ENCODE peak calls at places on chromosomes 11 and 22, in four cellular contexts. One of them, this sample, is unnamed.

GRCh38 chr11:6612816-6613136 is 760 bp upstream of the TAF10 start:
- DNase-seq in fibroblast of lung: no peak
- DNase-seq in K562: no peak
- DNase-seq in GM23248: no peak
- DNase-seq in this sample: peak

GRCh38 chr22:45475063-45475747 is 27.5 kb upstream of the FBLN1 start:
- DNase-seq in K562: no peak
- DNase-seq in fibroblast of lung: no peak
- DNase-seq in GM23248: no peak
- DNase-seq in this sample: no peak

GRCh38 chr11:77590194-77590591 is 440 bp downstream of the AQP11 start:
- DNase-seq in K562: no peak
- DNase-seq in GM23248: peak
- DNase-seq in fibroblast of lung: peak
- DNase-seq in this sample: peak

GRCh38 chr11:74468521-74469280 is 1.4 kb upstream of the KCNE3 start:
- DNase-seq in GM23248: peak
- DNase-seq in fibroblast of lung: no peak
- DNase-seq in K562: no peak
- DNase-seq in this sample: no peak

GRCh38 chr22:20083891-20084546 is 4.0 kb downstream of the DGCR8 start:
- DNase-seq in fibroblast of lung: no peak
- DNase-seq in GM23248: no peak
- DNase-seq in K562: no peak
- DNase-seq in this sample: no peak

GRCh38 chr22:24146190-24146616 is 35.1 kb upstream of the SUSD2 start:
- DNase-seq in GM23248: peak
- DNase-seq in K562: peak
- DNase-seq in fibroblast of lung: peak
- DNase-seq in this sample: peak

GRCh38 chr11:33545941-33546340 is 154.7 kb downstream of the C11orf91 start:
- DNase-seq in K562: no peak
- DNase-seq in fibroblast of lung: peak
- DNase-seq in GM23248: peak
- DNase-seq in this sample: no peak

GRCh38 chr11:103406357-103406756 is 297.1 kb downstream of the DYNC2H1 start:
- DNase-seq in K562: no peak
- DNase-seq in GM23248: no peak
- DNase-seq in fibroblast of lung: no peak
- DNase-seq in this sample: peak

GRCh38 chr11:132734217-132734616 is 798.1 kb downstream of the OPCML start:
- DNase-seq in GM23248: peak
- DNase-seq in K562: no peak
- DNase-seq in fibroblast of lung: peak
- DNase-seq in this sample: no peak

GRCh38 chr11:95917188-95918036 is 6.5 kb downstream of the MTMR2 start:
- DNase-seq in fibroblast of lung: peak
- DNase-seq in K562: no peak
- DNase-seq in GM23248: no peak
- DNase-seq in this sample: no peak

GRCh38 chr11:13685461-13686108 is 17.1 kb downstream of the FAR1 start:
- DNase-seq in fibroblast of lung: peak
- DNase-seq in GM23248: peak
- DNase-seq in K562: no peak
- DNase-seq in this sample: no peak

GRCh38 chr11:12474871-12475270 is 97.5 kb downstream of the PARVA start:
- DNase-seq in K562: no peak
- DNase-seq in fibroblast of lung: no peak
- DNase-seq in GM23248: no peak
- DNase-seq in this sample: no peak

GRCh38 chr11:46281374-46281831 is 3.9 kb downstream of the CREB3L1 start:
- DNase-seq in K562: peak
- DNase-seq in GM23248: peak
- DNase-seq in fibroblast of lung: peak
- DNase-seq in this sample: peak

GRCh38 chr22:21044931-21045584 is 688 bp upstream of the LRRC74B start:
- DNase-seq in K562: peak
- DNase-seq in GM23248: peak
- DNase-seq in fibroblast of lung: peak
- DNase-seq in this sample: peak

GRCh38 chr11:31328698-31329097 is 40.8 kb downstream of the DCDC1 start:
- DNase-seq in K562: no peak
- DNase-seq in GM23248: no peak
- DNase-seq in fibroblast of lung: no peak
- DNase-seq in this sample: no peak

GRCh38 chr11:3224730-3225098 is 6.1 kb upstream of the MRGPRG start:
- DNase-seq in K562: no peak
- DNase-seq in fibroblast of lung: no peak
- DNase-seq in GM23248: no peak
- DNase-seq in this sample: no peak

GRCh38 chr22:36365020-36365411 is 22.8 kb downstream of the MYH9 start:
- DNase-seq in GM23248: peak
- DNase-seq in fibroblast of lung: peak
- DNase-seq in K562: peak
- DNase-seq in this sample: peak

GRCh38 chr11:126109941-126110731 is 47.5 kb upstream of the CDON start:
- DNase-seq in GM23248: peak
- DNase-seq in K562: no peak
- DNase-seq in fibroblast of lung: peak
- DNase-seq in this sample: no peak

GRCh38 chr11:46718155-46719019 is 626 bp upstream of the F2 start:
- DNase-seq in K562: no peak
- DNase-seq in fibroblast of lung: no peak
- DNase-seq in GM23248: no peak
- DNase-seq in this sample: no peak

GRCh38 chr11:106160494-106160893 is 83.0 kb downstream of the AASDHPPT start:
- DNase-seq in fibroblast of lung: no peak
- DNase-seq in GM23248: peak
- DNase-seq in K562: no peak
- DNase-seq in this sample: no peak

GRCh38 chr11:59999732-60000131 is 17.2 kb upstream of the OOSP4B start:
- DNase-seq in K562: no peak
- DNase-seq in GM23248: no peak
- DNase-seq in fibroblast of lung: no peak
- DNase-seq in this sample: peak

GRCh38 chr11:46388619-46389449 is 2.7 kb downstream of the CHRM4 start:
- DNase-seq in K562: peak
- DNase-seq in fibroblast of lung: no peak
- DNase-seq in GM23248: no peak
- DNase-seq in this sample: peak

GRCh38 chr11:6695377-6695776 is 12.2 kb upstream of the MRPL17 start:
- DNase-seq in K562: no peak
- DNase-seq in fibroblast of lung: peak
- DNase-seq in GM23248: peak
- DNase-seq in this sample: no peak

GRCh38 chr11:132595711-132596111 is 936.6 kb downstream of the OPCML start:
- DNase-seq in GM23248: no peak
- DNase-seq in fibroblast of lung: peak
- DNase-seq in K562: no peak
- DNase-seq in this sample: no peak

GRCh38 chr11:122976396-122976733 is 5.3 kb downstream of the BSX start:
- DNase-seq in K562: no peak
- DNase-seq in GM23248: no peak
- DNase-seq in fibroblast of lung: no peak
- DNase-seq in this sample: no peak

GRCh38 chr11:122976734-122977454 is 4.7 kb downstream of the BSX start:
- DNase-seq in K562: no peak
- DNase-seq in GM23248: peak
- DNase-seq in fibroblast of lung: no peak
- DNase-seq in this sample: peak

GRCh38 chr11:122979103-122979814 is 2.4 kb downstream of the BSX start:
- DNase-seq in fibroblast of lung: no peak
- DNase-seq in GM23248: no peak
- DNase-seq in K562: no peak
- DNase-seq in this sample: peak

GRCh38 chr11:122978303-122978620 is 3.4 kb downstream of the BSX start:
- DNase-seq in K562: no peak
- DNase-seq in fibroblast of lung: no peak
- DNase-seq in GM23248: no peak
- DNase-seq in this sample: no peak

GRCh38 chr11:122977455-122978302 is 4.0 kb downstream of the BSX start:
- DNase-seq in K562: no peak
- DNase-seq in GM23248: peak
- DNase-seq in fibroblast of lung: no peak
- DNase-seq in this sample: peak
- TF ChIP-seq EZH2 in K562: no peak
- TF ChIP-seq EZH2 in GM23248: peak
- TF ChIP-seq EZH2 in fibroblast of lung: peak
- TF ChIP-seq EZH2 in this sample: peak

GRCh38 chr11:86972734-86973133 is 17.5 kb upstream of the FZD4 start:
- DNase-seq in K562: no peak
- DNase-seq in fibroblast of lung: no peak
- DNase-seq in GM23248: no peak
- DNase-seq in this sample: no peak
- TF ChIP-seq EZH2 in K562: no peak
- TF ChIP-seq EZH2 in fibroblast of lung: no peak
- TF ChIP-seq EZH2 in GM23248: no peak
- TF ChIP-seq EZH2 in this sample: no peak

GRCh38 chr11:69985331-69985653 is 92.8 kb upstream of the ANO1 start:
- DNase-seq in GM23248: no peak
- DNase-seq in K562: no peak
- DNase-seq in fibroblast of lung: no peak
- DNase-seq in this sample: no peak

GRCh38 chr11:69983897-69984438 is 94.1 kb upstream of the ANO1 start:
- DNase-seq in K562: no peak
- DNase-seq in GM23248: no peak
- DNase-seq in fibroblast of lung: no peak
- DNase-seq in this sample: no peak

GRCh38 chr11:69985654-69986420 is 92.3 kb upstream of the ANO1 start:
- DNase-seq in K562: peak
- DNase-seq in GM23248: peak
- DNase-seq in fibroblast of lung: no peak
- DNase-seq in this sample: peak

GRCh38 chr11:69983571-69983877 is 94.6 kb upstream of the ANO1 start:
- DNase-seq in K562: no peak
- DNase-seq in GM23248: no peak
- DNase-seq in fibroblast of lung: no peak
- DNase-seq in this sample: no peak

GRCh38 chr11:69984457-69985261 is 93.5 kb upstream of the ANO1 start:
- DNase-seq in GM23248: no peak
- DNase-seq in fibroblast of lung: peak
- DNase-seq in K562: no peak
- DNase-seq in this sample: peak
- TF ChIP-seq EZH2 in GM23248: peak
- TF ChIP-seq EZH2 in fibroblast of lung: peak
- TF ChIP-seq EZH2 in K562: no peak
- TF ChIP-seq EZH2 in this sample: no peak

GRCh38 chr11:66728760-66729385 is at the start of gene SPTBN2:
- DNase-seq in fibroblast of lung: peak
- DNase-seq in GM23248: peak
- DNase-seq in K562: peak
- DNase-seq in this sample: peak
- TF ChIP-seq EZH2 in fibroblast of lung: peak
- TF ChIP-seq EZH2 in GM23248: peak
- TF ChIP-seq EZH2 in K562: no peak
- TF ChIP-seq EZH2 in this sample: no peak

DNA sequence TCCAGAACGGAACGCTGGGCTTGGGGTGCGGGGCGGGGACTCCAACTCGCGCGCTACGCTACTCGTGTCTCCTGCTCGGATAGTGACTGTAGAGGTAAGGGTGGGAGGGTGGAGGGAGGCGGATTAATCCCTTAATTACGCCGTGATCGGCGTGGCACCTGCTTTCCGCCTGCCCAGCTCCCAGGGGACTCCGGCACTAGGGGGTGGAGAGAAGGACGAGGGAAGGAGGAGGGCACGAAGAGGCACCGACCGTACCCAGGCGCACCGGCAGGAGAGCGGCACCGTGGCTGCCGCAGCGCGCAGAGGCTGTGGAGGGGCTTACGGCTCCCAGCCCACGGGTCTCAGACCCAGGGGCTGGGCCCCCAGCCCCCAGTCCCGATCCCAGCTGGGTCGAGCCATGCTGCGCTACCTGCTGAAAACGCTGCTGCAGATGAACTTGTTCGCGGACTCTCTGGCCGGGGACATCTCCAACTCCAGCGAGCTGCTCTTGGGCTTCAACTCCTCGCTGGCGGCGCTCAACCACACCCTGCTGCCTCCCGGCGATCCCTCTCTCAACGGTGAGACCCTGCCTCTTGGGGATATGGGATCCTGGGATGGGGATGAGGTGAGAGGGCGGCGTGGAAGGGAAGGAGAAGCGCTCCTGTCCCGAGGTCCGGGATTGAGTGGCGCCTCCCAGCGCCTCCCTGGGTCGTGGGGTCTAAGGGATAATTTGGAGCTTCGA is at the start of gene ROBO3:
- DNase-seq in K562: no peak
- DNase-seq in GM23248: no peak
- DNase-seq in fibroblast of lung: peak
- DNase-seq in this sample: peak
- TF ChIP-seq EZH2 in K562: no peak
- TF ChIP-seq EZH2 in GM23248: no peak
- TF ChIP-seq EZH2 in fibroblast of lung: peak
- TF ChIP-seq EZH2 in this sample: peak

GRCh38 chr22:41912338-41913039 is 2.4 kb downstream of the SHISA8 start:
- DNase-seq in GM23248: no peak
- DNase-seq in fibroblast of lung: no peak
- DNase-seq in K562: no peak
- DNase-seq in this sample: no peak
- TF ChIP-seq EZH2 in GM23248: no peak
- TF ChIP-seq EZH2 in fibroblast of lung: peak
- TF ChIP-seq EZH2 in K562: no peak
- TF ChIP-seq EZH2 in this sample: no peak

GRCh38 chr11:826836-827145 is 928 bp upstream of the CRACR2B start:
- DNase-seq in GM23248: no peak
- DNase-seq in K562: peak
- DNase-seq in fibroblast of lung: no peak
- DNase-seq in this sample: no peak
- TF ChIP-seq EZH2 in GM23248: no peak
- TF ChIP-seq EZH2 in K562: no peak
- TF ChIP-seq EZH2 in fibroblast of lung: no peak
- TF ChIP-seq EZH2 in this sample: peak

DNA sequence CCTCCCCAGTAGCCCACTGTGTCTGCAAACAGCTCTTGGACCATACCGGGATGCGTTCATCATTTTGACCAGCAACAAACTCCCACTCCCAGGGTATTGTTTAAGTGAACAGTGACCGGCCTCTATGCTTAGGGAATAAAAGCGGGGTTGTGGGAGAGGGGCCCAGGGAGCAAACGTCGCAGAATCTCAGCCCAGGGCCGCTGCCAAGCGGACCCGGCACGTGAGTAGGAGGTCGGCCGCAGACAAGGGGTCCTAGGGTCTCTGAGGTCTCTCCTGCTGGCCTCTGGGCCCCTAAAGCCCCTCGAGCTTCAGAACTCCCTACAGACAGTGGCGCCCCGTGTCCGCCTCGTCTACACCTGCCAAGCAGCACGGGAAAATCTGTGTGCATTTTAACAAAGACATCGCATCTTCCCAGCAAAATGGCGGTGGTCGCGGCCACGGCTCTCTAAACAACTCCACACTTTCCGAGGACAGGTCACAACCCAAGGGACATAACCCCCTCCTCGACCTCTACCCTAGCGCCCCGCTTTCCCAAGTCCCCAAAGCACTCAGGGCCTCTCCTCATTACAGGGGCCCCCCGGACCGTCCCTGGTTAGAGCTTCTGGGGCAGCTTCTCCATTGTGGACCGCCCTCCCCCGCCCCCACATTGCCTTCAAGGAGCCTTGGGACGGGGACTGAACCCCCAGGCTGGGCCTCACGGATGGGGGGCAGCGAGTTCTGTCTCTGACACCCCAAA is 3.9 kb upstream of the GCAT start:
- DNase-seq in GM23248: no peak
- DNase-seq in K562: no peak
- DNase-seq in fibroblast of lung: no peak
- DNase-seq in this sample: peak
- TF ChIP-seq EZH2 in GM23248: no peak
- TF ChIP-seq EZH2 in K562: no peak
- TF ChIP-seq EZH2 in fibroblast of lung: no peak
- TF ChIP-seq EZH2 in this sample: no peak